ENCODE peak calls at places on chromosomes 1 and 21, in five cellular contexts. One of them, this sample, is unnamed.

GRCh38 chr1:95118019-95118499 is 904 bp downstream of the TLCD4 start:
- DNase-seq in neural progenitor cell: no peak
- DNase-seq in cardiac muscle cell: peak; percentile 10
- DNase-seq in AG10803: no peak
- DNase-seq in GM06990: no peak
- DNase-seq in this sample: no peak

GRCh38 chr21:46500224-46500861 is 41.7 kb downstream of the DIP2A start:
- DNase-seq in neural progenitor cell: no peak
- DNase-seq in AG10803: peak; percentile 9
- DNase-seq in cardiac muscle cell: peak; percentile 29
- DNase-seq in GM06990: no peak
- DNase-seq in this sample: peak; percentile 28

GRCh38 chr1:184504695-184505338 is 118.0 kb downstream of the C1orf21 start:
- DNase-seq in AG10803: no peak
- DNase-seq in GM06990: no peak
- DNase-seq in neural progenitor cell: peak; percentile 71
- DNase-seq in cardiac muscle cell: no peak
- DNase-seq in this sample: no peak

GRCh38 chr1:44672254-44672955 is 1.9 kb downstream of the TMEM53 start:
- DNase-seq in neural progenitor cell: peak; percentile 49
- DNase-seq in GM06990: no peak
- DNase-seq in cardiac muscle cell: peak; percentile 27
- DNase-seq in AG10803: peak; percentile 13
- DNase-seq in this sample: peak; percentile 24

GRCh38 chr21:26572668-26573381 is at the start of gene CYYR1:
- DNase-seq in GM06990: no peak
- DNase-seq in cardiac muscle cell: peak; percentile 7
- DNase-seq in neural progenitor cell: peak; percentile 84
- DNase-seq in AG10803: peak; percentile 5
- DNase-seq in this sample: no peak

GRCh38 chr1:221435510-221435909 is 306.4 kb downstream of the DUSP10 start:
- DNase-seq in neural progenitor cell: peak; percentile 46
- DNase-seq in GM06990: no peak
- DNase-seq in cardiac muscle cell: peak; percentile 80
- DNase-seq in AG10803: peak; percentile 67
- DNase-seq in this sample: peak; percentile 83

GRCh38 chr1:54774820-54775498 is 10.6 kb upstream of the PARS2 start:
- DNase-seq in cardiac muscle cell: peak; percentile 32
- DNase-seq in neural progenitor cell: peak; percentile 63
- DNase-seq in GM06990: no peak
- DNase-seq in AG10803: no peak
- DNase-seq in this sample: peak; percentile 28

GRCh38 chr1:68121536-68121935 is 71.1 kb upstream of the DIRAS3 start:
- DNase-seq in cardiac muscle cell: peak; percentile 25
- DNase-seq in neural progenitor cell: no peak
- DNase-seq in AG10803: peak; percentile 55
- DNase-seq in GM06990: no peak
- DNase-seq in this sample: peak; percentile 47

GRCh38 chr1:55993608-55994251 is 585.6 kb downstream of the PLPP3 start:
- DNase-seq in neural progenitor cell: no peak
- DNase-seq in AG10803: peak; percentile 77
- DNase-seq in GM06990: no peak
- DNase-seq in cardiac muscle cell: no peak
- DNase-seq in this sample: no peak

GRCh38 chr1:16721871-16722641 is 18.3 kb upstream of the RNU1-4 start:
- DNase-seq in neural progenitor cell: peak; percentile 1
- DNase-seq in cardiac muscle cell: no peak
- DNase-seq in GM06990: no peak
- DNase-seq in AG10803: no peak
- DNase-seq in this sample: no peak

GRCh38 chr21:10511116-10511515 is 10.3 kb upstream of the TPTE start:
- DNase-seq in AG10803: no peak
- DNase-seq in GM06990: no peak
- DNase-seq in neural progenitor cell: no peak
- DNase-seq in cardiac muscle cell: no peak
- DNase-seq in this sample: no peak

GRCh38 chr1:5980314-5981008 is 11.8 kb downstream of the NPHP4 start:
- DNase-seq in AG10803: peak; percentile 72
- DNase-seq in cardiac muscle cell: peak; percentile 88
- DNase-seq in neural progenitor cell: peak; percentile 84
- DNase-seq in GM06990: no peak
- DNase-seq in this sample: peak; percentile 65

GRCh38 chr1:243420369-243420768 is 164.5 kb downstream of the SDCCAG8 start:
- DNase-seq in AG10803: no peak
- DNase-seq in neural progenitor cell: no peak
- DNase-seq in GM06990: no peak
- DNase-seq in cardiac muscle cell: no peak
- DNase-seq in this sample: no peak

GRCh38 chr1:211628446-211628845 is 47.0 kb downstream of the NEK2 start:
- DNase-seq in cardiac muscle cell: no peak
- DNase-seq in GM06990: no peak
- DNase-seq in neural progenitor cell: peak; percentile 65
- DNase-seq in AG10803: no peak
- DNase-seq in this sample: no peak

DNA sequence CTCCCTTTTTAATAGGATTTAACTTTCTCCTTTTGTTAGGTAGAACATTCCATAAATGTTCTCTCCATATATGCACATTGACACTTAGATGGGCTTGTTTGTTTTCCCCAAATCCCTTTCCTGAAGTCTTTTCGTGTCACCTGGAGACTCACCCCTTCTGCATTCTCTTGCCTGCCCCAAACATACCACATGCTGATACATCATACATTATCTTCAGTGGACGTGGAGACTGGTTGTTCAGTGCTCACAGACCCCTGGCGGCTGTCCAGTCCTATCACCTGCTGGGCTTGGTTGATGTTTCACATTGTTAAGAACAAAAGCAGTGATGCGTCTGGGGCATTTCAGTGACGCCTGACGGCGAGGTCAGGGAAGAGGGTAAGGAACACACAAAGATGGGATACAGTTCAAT is 22.2 kb downstream of the FMOD start:
- DNase-seq in AG10803: no peak
- DNase-seq in neural progenitor cell: peak; percentile 80
- DNase-seq in cardiac muscle cell: no peak
- DNase-seq in GM06990: no peak
- DNase-seq in this sample: no peak
- TF ChIP-seq CTCF in AG10803: no peak
- TF ChIP-seq CTCF in neural progenitor cell: peak; percentile 39
- TF ChIP-seq CTCF in cardiac muscle cell: no peak
- TF ChIP-seq CTCF in GM06990: no peak
- TF ChIP-seq CTCF in this sample: no peak

GRCh38 chr1:1799716-1800115 is 21.4 kb upstream of the NADK start:
- DNase-seq in GM06990: no peak
- DNase-seq in neural progenitor cell: no peak
- DNase-seq in cardiac muscle cell: no peak
- DNase-seq in AG10803: no peak
- DNase-seq in this sample: no peak

GRCh38 chr1:1808206-1808605 is 29.9 kb upstream of the NADK start:
- DNase-seq in GM06990: no peak
- DNase-seq in neural progenitor cell: no peak
- DNase-seq in cardiac muscle cell: no peak
- DNase-seq in AG10803: no peak
- DNase-seq in this sample: no peak

GRCh38 chr1:1809489-1809888 is 31.2 kb upstream of the NADK start:
- DNase-seq in GM06990: no peak
- DNase-seq in AG10803: no peak
- DNase-seq in cardiac muscle cell: no peak
- DNase-seq in neural progenitor cell: no peak
- DNase-seq in this sample: no peak

GRCh38 chr1:1806890-1807289 is 28.6 kb upstream of the NADK start:
- DNase-seq in AG10803: peak; percentile 54
- DNase-seq in cardiac muscle cell: no peak
- DNase-seq in GM06990: no peak
- DNase-seq in neural progenitor cell: no peak
- DNase-seq in this sample: no peak

GRCh38 chr1:1804301-1804700 is 26.0 kb upstream of the NADK start:
- DNase-seq in GM06990: no peak
- DNase-seq in neural progenitor cell: no peak
- DNase-seq in cardiac muscle cell: no peak
- DNase-seq in AG10803: no peak
- DNase-seq in this sample: no peak
- H3K4me3 ChIP-seq in GM06990: no peak overlapping the region
- H3K4me3 ChIP-seq in neural progenitor cell: no peak overlapping the region
- H3K4me3 ChIP-seq in cardiac muscle cell: no peak overlapping the region
- H3K4me3 ChIP-seq in AG10803: no peak overlapping the region
- H3K4me3 ChIP-seq in this sample: no peak overlapping the region

GRCh38 chr1:223716302-223716862 is 4.0 kb downstream of the CAPN2 start:
- DNase-seq in cardiac muscle cell: peak; percentile 65
- DNase-seq in GM06990: peak; percentile 43
- DNase-seq in neural progenitor cell: no peak
- DNase-seq in AG10803: peak; percentile 86
- DNase-seq in this sample: peak; percentile 66

GRCh38 chr1:223718850-223719249 is 6.5 kb downstream of the CAPN2 start:
- DNase-seq in AG10803: peak; percentile 53
- DNase-seq in neural progenitor cell: peak; percentile 66
- DNase-seq in GM06990: no peak
- DNase-seq in cardiac muscle cell: no peak
- DNase-seq in this sample: no peak

GRCh38 chr1:223715710-223716103 is 3.4 kb downstream of the CAPN2 start:
- DNase-seq in cardiac muscle cell: no peak
- DNase-seq in neural progenitor cell: no peak
- DNase-seq in GM06990: no peak
- DNase-seq in AG10803: no peak
- DNase-seq in this sample: no peak

GRCh38 chr1:223717123-223717522 is 4.8 kb downstream of the CAPN2 start:
- DNase-seq in neural progenitor cell: no peak
- DNase-seq in cardiac muscle cell: no peak
- DNase-seq in AG10803: no peak
- DNase-seq in GM06990: no peak
- DNase-seq in this sample: no peak

DNA sequence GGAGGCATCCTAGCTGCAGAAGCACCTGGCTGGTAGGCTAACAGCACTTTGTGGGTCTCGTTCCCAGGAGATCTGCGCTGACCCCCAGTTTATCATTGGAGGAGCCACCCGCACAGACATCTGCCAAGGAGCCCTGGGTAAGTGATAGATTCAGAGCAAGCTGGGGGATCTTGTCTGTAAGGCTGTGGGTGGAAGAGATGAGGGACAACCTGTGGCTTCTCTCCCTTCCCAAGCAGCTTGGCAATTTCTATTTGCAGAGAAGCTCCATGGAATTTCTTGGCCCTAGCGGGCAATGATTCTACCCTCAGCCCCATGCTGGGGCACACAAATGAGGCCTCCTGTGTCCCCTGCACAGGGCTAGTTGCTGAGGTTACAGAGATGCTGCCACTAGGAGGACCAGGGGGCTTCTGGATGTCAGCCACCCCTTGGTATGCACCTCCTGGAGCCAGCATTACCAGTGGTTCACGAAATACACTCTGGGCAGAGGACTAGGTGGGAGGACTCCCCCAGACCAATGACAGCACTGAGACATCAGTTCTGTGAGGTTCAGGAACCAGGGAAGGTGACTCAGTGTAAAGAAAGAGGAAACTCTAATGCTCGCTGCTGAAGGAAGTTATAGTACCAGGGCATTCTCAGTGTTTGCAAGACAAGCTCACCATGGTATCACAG is 5.5 kb downstream of the CAPN2 start:
- DNase-seq in AG10803: no peak
- DNase-seq in neural progenitor cell: no peak
- DNase-seq in cardiac muscle cell: no peak
- DNase-seq in GM06990: no peak
- DNase-seq in this sample: no peak
- TF ChIP-seq CTCF in AG10803: no peak
- TF ChIP-seq CTCF in neural progenitor cell: peak; percentile 10
- TF ChIP-seq CTCF in cardiac muscle cell: no peak
- TF ChIP-seq CTCF in GM06990: no peak
- TF ChIP-seq CTCF in this sample: no peak

DNA sequence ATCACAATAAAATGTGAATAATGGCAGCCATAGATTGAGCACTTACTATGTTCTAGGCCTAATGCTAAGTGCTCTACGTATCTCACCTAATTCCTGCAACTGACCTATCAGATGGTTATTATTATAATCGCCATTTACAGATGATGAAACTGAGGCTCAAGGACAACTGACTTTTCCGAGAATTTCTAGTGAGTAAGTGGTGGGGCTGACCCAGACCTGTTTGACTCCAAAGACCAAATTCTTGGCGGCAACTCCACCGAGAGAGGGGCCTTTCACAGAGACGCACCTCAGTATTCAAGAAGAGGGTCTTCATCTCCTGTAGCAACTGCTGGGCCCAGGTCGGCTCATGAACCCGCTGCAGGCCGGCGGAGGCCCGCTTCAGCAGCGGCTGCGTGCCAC is 573 bp downstream of the TMEM234 start:
- DNase-seq in cardiac muscle cell: no peak
- DNase-seq in AG10803: no peak
- DNase-seq in GM06990: no peak
- DNase-seq in neural progenitor cell: no peak
- DNase-seq in this sample: no peak
- H3K4me3 ChIP-seq in cardiac muscle cell: peak overlapping the region; percentile 93
- H3K4me3 ChIP-seq in AG10803: peak overlapping the region; percentile 96
- H3K4me3 ChIP-seq in GM06990: peak overlapping the region; percentile 85
- H3K4me3 ChIP-seq in neural progenitor cell: peak overlapping the region; percentile 82
- H3K4me3 ChIP-seq in this sample: peak overlapping the region; percentile 99

DNA sequence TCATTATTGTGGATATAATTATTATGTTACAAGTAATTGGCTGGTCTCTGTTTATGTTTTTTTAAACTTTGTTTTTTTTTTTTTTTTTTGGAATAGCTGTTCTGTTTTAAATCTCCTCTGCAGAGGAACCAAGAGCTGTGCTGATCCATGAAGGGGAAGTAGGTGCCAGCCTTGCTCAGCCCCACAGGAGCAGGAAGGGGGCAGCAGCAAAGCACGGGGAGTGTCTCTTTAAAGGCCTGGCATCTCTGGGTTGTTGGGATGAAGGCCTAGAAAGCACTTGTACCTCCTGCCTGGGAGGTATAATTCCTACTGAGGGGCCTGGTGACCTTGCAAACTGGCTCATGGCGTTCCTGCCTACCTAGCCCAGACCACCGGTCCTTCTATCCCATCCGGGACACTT is 2.5 kb upstream of the GRHL3 start:
- DNase-seq in neural progenitor cell: no peak
- DNase-seq in AG10803: no peak
- DNase-seq in GM06990: no peak
- DNase-seq in cardiac muscle cell: no peak
- DNase-seq in this sample: no peak
- TF ChIP-seq CTCF in neural progenitor cell: no peak
- TF ChIP-seq CTCF in AG10803: no peak
- TF ChIP-seq CTCF in GM06990: no peak
- TF ChIP-seq CTCF in cardiac muscle cell: no peak
- TF ChIP-seq CTCF in this sample: no peak

GRCh38 chr1:114457675-114458074 is 53.3 kb downstream of the TRIM33 start:
- DNase-seq in cardiac muscle cell: peak; percentile 3
- DNase-seq in AG10803: no peak
- DNase-seq in neural progenitor cell: no peak
- DNase-seq in GM06990: no peak
- DNase-seq in this sample: no peak
- H3K4me3 ChIP-seq in cardiac muscle cell: no peak overlapping the region
- H3K4me3 ChIP-seq in AG10803: no peak overlapping the region
- H3K4me3 ChIP-seq in neural progenitor cell: no peak overlapping the region
- H3K4me3 ChIP-seq in GM06990: no peak overlapping the region
- H3K4me3 ChIP-seq in this sample: no peak overlapping the region

GRCh38 chr1:202237052-202237451 is 43.5 kb downstream of the LGR6 start:
- DNase-seq in GM06990: peak; percentile 33
- DNase-seq in AG10803: peak; percentile 8
- DNase-seq in cardiac muscle cell: peak; percentile 36
- DNase-seq in neural progenitor cell: peak; percentile 83
- DNase-seq in this sample: peak; percentile 23
- TF ChIP-seq CTCF in GM06990: peak; percentile 72
- TF ChIP-seq CTCF in AG10803: peak; percentile 52
- TF ChIP-seq CTCF in cardiac muscle cell: peak; percentile 60
- TF ChIP-seq CTCF in neural progenitor cell: peak; percentile 73
- TF ChIP-seq CTCF in this sample: peak; percentile 55